ENCODE peak calls at places on chromosome 1, in four cellular contexts. V, P, L and U are unnamed samples.

GRCh38 chr1:19618428-19618827 is 25.7 kb upstream of the NBL1 start:
- DNase-seq in V (no peak), P (no peak), L (no peak), U (no peak)

GRCh38 chr1:162954824-162955223 is 93.8 kb upstream of the CCDC190 start:
- DNase-seq in V (no peak), P (no peak), L (no peak), U (no peak)

GRCh38 chr1:247331172-247331525 is 518 bp downstream of the ZNF496 start:
- DNase-seq in V (peak), P (peak), L (peak), U (peak)

GRCh38 chr1:167880570-167880969 is 33.4 kb downstream of the ADCY10 start:
- DNase-seq in V (no peak), P (no peak), L (no peak), U (no peak)

GRCh38 chr1:8342325-8342724 is 24.4 kb downstream of the SLC45A1 start:
- DNase-seq in V (peak), P (no peak), L (no peak), U (no peak)

GRCh38 chr1:65423884-65424655 is 3.6 kb downstream of the LEPR start:
- DNase-seq in V (no peak), P (peak), L (no peak), U (no peak)

GRCh38 chr1:229759037-229759435 is 133.0 kb downstream of the URB2 start:
- DNase-seq in V (no peak), P (no peak), L (no peak), U (no peak)

GRCh38 chr1:151314137-151314875 is 12.9 kb downstream of the PI4KB start:
- DNase-seq in V (peak), P (peak), L (peak), U (peak)

GRCh38 chr1:35603468-35603867 is 30.4 kb downstream of the TFAP2E start:
- DNase-seq in V (no peak), P (no peak), L (no peak), U (no peak)

GRCh38 chr1:217425528-217425927 is 205.4 kb downstream of the GPATCH2 start:
- DNase-seq in V (no peak), P (no peak), L (no peak), U (no peak)
- TF ChIP-seq EP300 in V (no peak), P (no peak), L (no peak), U (no peak)

GRCh38 chr1:155996166-155996565 is 17.8 kb upstream of the ARHGEF2 start:
- DNase-seq in V (no peak), P (no peak), L (no peak), U (no peak)
- TF ChIP-seq EP300 in V (no peak), P (no peak), L (no peak), U (no peak)

GRCh38 chr1:43038232-43038929 is 79.7 kb upstream of the SLC2A1 start:
- DNase-seq in V (no peak), P (no peak), L (no peak), U (no peak)

GRCh38 chr1:43036457-43036827 is 77.8 kb upstream of the SLC2A1 start:
- DNase-seq in V (no peak), P (no peak), L (no peak), U (no peak)

GRCh38 chr1:43042773-43043470 is 84.3 kb upstream of the SLC2A1 start:
- DNase-seq in V (no peak), P (no peak), L (no peak), U (no peak)

GRCh38 chr1:43036932-43037331 is 78.3 kb upstream of the SLC2A1 start:
- DNase-seq in V (no peak), P (no peak), L (no peak), U (no peak)

GRCh38 chr1:43039228-43040055 is 80.8 kb upstream of the SLC2A1 start:
- DNase-seq in V (no peak), P (no peak), L (no peak), U (no peak)
- TF ChIP-seq EP300 in V (no peak), P (no peak), L (no peak), U (no peak)

DNA sequence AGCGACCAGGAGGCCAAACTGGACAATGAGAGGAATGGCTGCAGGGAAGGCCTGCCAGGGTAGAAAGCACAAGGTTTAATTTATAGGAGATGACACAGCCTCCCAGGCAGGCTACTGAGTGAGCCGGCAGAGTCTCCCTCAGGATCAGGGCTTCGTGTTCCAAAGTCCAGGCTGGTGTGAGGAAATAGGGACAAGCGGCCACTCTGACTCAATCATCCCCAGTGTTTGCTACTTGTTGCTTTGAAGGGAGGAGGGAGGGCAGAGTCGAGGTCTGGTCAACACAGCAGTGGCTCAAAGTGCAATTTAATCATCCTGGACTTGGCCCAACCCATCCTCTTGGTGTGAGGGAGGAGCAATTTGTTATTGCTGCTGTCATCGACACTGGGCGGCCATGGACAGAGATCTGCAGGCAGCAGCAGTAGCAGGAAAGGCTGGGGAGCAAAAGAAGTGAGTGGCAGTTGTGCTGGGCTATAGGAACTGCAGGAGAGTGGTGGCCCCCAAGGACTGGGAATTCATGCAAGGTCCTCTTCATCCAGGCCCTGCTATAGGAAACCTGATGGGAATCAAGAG is 27.5 kb downstream of the TBX15 start:
- DNase-seq in V (no peak), P (peak), L (peak), U (peak)
- TF ChIP-seq EP300 in V (no peak), P (no peak), L (no peak), U (no peak)